ENCODE peak calls at places on chromosome 19, in five cellular contexts. V is esophagus muscularis mucosa, G is hepatocyte, P is neural progenitor cell, B is osteoblast. K is an unnamed sample.

GRCh38 chr19:45419396-45419795 is 4.3 kb downstream of the ERCC1 start:
- DNase-seq in V (no peak), G (no peak), P (no peak), B (no peak), K (no peak)

GRCh38 chr19:15154002-15154612 is 46.7 kb downstream of the NOTCH3 start:
- DNase-seq in V (no peak), G (peak), P (peak), B (peak), K (no peak)

GRCh38 chr19:47122359-47123335 is 8.0 kb upstream of the SAE1 start:
- DNase-seq in V (no peak), G (no peak), P (no peak), B (peak), K (peak)

GRCh38 chr19:16623066-16623465 is 4.9 kb downstream of the MED26 start:
- DNase-seq in V (no peak), G (no peak), P (no peak), B (peak), K (no peak)

GRCh38 chr19:47419037-47419783 is at the start of gene MEIS3:
- DNase-seq in V (no peak), G (no peak), P (peak), B (peak), K (no peak)

GRCh38 chr19:48108997-48109782 is 1.4 kb downstream of the PLA2G4C start:
- DNase-seq in V (no peak), G (no peak), P (no peak), B (no peak), K (no peak)

GRCh38 chr19:46025825-46026224 is 3.0 kb upstream of the PGLYRP1 start:
- DNase-seq in V (no peak), G (no peak), P (no peak), B (no peak), K (no peak)

GRCh38 chr19:35249146-35249847 is 495 bp downstream of the LSR start:
- DNase-seq in V (peak), G (peak), P (peak), B (peak), K (no peak)

GRCh38 chr19:38044267-38045111 is 137.5 kb downstream of the SIPA1L3 start:
- DNase-seq in V (no peak), G (no peak), P (no peak), B (peak), K (no peak)

GRCh38 chr19:10191347-10191746 is 3.4 kb downstream of the DNMT1 start:
- DNase-seq in V (no peak), G (no peak), P (no peak), B (peak), K (no peak)

DNA sequence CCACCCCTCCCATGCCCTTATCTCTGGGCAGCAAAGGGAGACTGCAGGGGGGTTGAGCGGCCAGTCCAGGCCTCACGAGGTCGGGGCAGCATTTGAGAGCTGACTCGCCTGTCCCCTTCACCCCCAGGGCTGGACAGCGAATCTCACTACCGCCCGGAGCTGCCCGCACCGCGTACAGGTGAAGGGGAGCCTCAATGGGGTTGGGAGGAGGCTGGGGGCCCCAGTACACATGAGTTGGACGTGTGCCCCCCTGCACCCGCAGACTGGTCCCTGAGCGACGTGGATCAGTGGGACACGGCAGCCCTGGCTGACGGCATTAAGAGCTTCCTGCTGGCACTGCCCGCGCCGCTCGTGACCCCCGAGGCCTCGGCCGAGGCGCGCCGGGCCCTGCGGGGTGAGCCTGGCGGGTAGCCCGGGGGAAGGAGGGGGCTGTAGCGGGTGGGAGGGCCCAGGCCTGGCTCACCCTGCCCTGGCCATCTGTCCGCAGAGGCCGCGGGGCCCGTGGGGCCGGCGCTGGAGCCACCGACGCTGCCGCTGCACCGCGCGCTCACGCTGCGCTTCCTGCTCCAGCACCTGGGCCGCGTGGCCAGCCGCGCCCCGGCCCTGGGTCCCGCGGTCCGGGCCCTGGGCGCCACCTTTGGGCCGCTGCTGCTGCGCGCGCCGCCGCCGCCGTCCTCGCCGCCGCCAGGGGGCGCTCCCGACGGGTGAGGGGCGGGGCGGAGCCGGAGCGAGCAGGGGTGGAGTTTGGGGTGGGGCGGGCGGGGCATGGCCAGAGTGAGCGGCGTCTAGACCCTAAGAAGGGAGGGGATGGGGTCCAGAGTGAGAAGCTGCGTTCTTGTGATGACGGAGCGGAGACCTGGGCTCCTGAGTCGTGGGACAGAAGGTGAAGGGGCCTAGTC is 8.1 kb downstream of the PIK3R2 start:
- DNase-seq in V (no peak), G (peak), P (peak), B (peak), K (peak)
- H3K4me3 ChIP-seq in V (peak), G (no peak), P (no peak), B (peak), K (peak)

GRCh38 chr19:12791345-12792047 is at the start of gene JUNB:
- DNase-seq in V (peak), G (peak), P (peak), B (peak), K (peak)
- TF ChIP-seq CTCF in V (no peak), G (no peak), P (peak), B (no peak), K (no peak)

DNA sequence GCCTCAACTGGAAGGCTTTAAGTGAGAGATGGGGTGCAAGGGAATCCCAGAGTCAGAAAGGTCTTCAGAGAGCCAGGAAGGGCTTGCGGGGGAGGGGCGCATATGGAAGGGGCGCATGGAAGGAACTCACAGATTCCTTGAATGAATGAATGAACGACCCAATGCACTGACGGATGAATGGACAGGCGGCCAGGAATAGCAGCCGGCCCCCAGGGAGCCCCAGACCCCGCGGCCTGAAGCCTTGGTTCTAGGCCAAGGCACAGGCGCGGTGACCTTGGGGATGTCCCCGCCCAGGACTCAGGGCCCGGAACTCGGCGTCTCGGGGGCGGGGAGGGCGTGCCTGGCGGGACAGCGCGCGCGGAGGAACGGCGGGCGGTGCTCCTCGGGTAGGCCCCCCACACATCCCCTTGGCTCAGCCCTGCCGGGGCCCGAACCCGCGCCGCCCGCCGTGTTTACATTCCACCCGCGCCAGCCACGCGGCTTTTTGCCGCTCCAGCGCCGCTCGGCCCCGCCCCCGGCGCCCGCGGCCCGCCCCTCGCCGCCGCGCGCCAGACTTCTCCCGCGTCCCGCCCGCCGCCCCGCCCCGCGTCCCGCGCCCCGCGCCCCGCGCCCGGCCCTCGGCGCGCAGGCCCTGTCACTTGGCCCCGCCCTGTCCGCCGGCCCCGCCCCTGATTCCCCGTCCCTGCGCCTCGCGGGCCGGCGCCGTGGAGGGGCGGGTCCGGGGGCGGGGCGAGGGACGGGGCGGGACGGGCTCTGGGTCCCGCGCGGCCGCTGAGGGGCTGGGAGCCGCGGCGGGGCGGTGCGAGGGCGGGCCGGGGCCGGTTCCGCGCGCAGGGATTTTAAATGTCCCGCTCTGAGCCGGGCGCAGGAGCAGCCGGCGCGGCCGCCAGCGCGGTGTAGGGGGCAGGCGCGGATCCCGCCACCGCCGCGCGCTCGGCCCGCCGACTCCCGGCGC is at the start of gene CCNE1:
- DNase-seq in V (peak), G (peak), P (peak), B (peak), K (peak)
- H3K27ac ChIP-seq in V (peak), G (peak), P (no peak), B (no peak), K (no peak)

DNA sequence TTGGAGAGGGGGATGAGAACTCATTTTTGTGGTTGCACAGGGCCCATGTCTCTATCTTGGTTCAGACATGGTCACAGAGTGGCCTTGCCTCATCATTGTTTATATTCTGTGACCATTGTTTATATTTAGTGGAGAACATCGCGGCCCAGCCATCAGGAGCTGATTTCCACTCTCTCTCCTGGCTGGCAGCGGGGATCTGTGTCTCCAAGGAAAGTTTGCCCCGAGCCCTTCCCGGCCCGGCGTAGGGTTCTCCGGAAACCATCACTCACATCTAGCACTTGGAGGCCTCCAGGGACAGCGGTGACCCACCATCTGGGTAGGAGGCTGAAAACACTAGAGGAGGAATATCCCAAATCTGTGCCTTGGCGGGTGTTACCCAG is 822 bp upstream of the ZNF358 start:
- DNase-seq in V (no peak), G (peak), P (no peak), B (no peak), K (peak)
- H3K4me3 ChIP-seq in V (peak), G (no peak), P (no peak), B (peak), K (no peak)

DNA sequence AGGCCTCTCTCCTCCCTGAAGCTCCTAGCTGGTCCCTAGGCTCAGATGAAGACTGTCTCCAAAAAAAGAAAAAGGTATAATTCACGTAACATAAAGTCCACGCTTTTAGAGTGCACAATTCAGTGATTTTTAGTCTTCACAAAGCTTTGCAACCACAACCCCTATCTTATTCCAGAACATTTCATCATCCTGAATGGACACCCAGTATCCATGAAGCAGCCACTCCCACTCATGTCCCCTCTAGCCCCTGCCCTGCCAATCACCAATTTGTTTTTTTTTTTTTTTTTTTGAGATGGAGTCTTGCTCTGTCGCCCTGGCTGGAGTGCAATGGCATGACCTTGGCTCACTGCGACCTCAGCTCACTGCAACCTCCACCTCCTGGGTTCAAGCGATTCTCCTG is 7.6 kb downstream of the RPL28 start:
- DNase-seq in V (no peak), G (no peak), P (no peak), B (peak), K (no peak)
- TF ChIP-seq CTCF in V (no peak), G (no peak), P (no peak), B (no peak), K (no peak)

DNA sequence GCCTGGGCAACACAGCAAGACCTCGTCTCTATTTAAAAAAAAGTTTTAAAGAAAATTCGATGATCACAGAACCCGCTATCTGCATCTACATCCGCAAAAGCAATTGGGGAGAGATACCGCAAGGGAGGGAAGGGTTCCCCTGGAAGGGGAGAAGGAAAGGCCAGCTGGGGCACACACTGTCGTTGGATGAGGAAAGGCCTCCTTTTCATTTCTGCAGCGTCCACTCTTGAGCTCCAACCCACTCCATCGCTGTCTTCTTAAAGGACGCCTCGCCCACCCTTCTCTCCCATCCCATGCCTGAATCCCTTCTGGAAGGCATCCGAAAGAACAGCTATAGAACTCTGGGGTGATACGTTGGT is 3.2 kb upstream of the PRKCG start:
- DNase-seq in V (no peak), G (no peak), P (no peak), B (peak), K (no peak)
- H3K27ac ChIP-seq in V (no peak), G (peak), P (no peak), B (no peak), K (no peak)

GRCh38 chr19:1324792-1325567 is 39.3 kb downstream of the EFNA2 start:
- DNase-seq in V (no peak), G (no peak), P (no peak), B (peak), K (no peak)
- H3K4me3 ChIP-seq in V (peak), G (no peak), P (no peak), B (peak), K (peak)

GRCh38 chr19:39202998-39203355 is 1.1 kb downstream of the SYCN start:
- DNase-seq in V (no peak), G (no peak), P (no peak), B (no peak), K (no peak)

GRCh38 chr19:39199025-39199424 is 2.3 kb downstream of the NCCRP1 start:
- DNase-seq in V (no peak), G (no peak), P (peak), B (peak), K (no peak)

GRCh38 chr19:39200818-39201145 is 3.3 kb downstream of the SYCN start:
- DNase-seq in V (no peak), G (no peak), P (no peak), B (peak), K (no peak)

GRCh38 chr19:39197808-39198207 is 1.0 kb downstream of the NCCRP1 start:
- DNase-seq in V (no peak), G (no peak), P (peak), B (peak), K (no peak)

DNA sequence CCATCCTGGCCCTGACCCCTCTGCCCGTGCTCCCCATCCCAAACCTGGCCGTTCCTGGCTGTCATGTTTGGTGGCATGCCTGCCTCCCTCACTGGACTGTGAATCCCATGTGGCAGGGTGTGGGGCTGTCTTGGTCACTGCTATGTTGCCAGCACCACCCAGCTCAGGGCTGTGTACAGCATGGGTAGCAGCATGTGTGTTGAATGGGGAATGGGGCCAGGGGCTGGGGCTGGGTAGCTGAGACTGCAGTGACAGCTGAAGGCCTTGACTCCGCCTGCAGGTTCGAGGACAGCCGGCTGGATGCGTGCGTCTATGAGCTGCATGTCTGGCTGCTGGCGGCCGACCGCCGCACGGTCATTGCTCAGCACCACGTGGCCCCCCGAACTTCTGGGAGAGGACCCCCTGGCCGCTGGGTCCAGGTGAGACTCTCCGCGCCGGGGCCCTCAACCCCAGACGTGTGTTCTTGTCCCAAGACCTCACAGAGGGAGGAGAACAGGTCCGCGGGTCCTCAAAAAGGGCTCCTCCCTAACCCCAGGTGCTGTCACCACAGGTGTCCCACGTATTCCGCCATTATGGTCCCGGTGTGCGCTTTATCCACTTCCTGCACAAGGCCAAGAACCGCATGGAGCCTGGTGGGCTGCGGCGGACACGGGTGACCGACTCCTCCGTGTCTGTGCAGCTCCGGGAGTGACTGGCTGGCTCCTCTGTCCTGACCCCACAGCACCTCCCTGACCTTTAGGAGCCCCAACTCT is 3.5 kb downstream of the NCCRP1 start:
- DNase-seq in V (no peak), G (no peak), P (no peak), B (peak), K (no peak)
- TF ChIP-seq CTCF in V (no peak), G (no peak), P (no peak), B (no peak), K (no peak)